ENCODE peak calls at places on chromosome 11, in five cellular contexts. C is left lung, Y is adipocyte, R is Karpas-422, Z is esophagus squamous epithelium. Q is an unnamed sample. For H3K9me3, the result is how much of the 10 kb centered on the place peaks cover.

GRCh38 chr11:58318532-58318931 is 40.3 kb downstream of the OR5B17 start:
- DNase-seq in R (no peak), C (no peak), Y (no peak), Z (no peak), Q (no peak)

GRCh38 chr11:109421981-109422590 is at the start of gene C11orf87:
- DNase-seq in R (no peak), Z (no peak), Y (peak), C (peak), Q (no peak)

GRCh38 chr11:66172146-66172545 is 96.3 kb upstream of the RAB1B start:
- DNase-seq in C (no peak), R (no peak), Z (no peak), Y (peak), Q (no peak)

GRCh38 chr11:112017538-112017937 is 7.7 kb upstream of the DLAT start:
- DNase-seq in R (no peak), C (no peak), Z (no peak), Y (peak), Q (no peak)

GRCh38 chr11:9573054-9573774 is at the start of gene WEE1:
- DNase-seq in R (peak), Z (peak), Y (peak), C (peak), Q (peak)

GRCh38 chr11:3810951-3811350 is 2.6 kb downstream of the PGAP2 start:
- DNase-seq in Y (no peak), C (no peak), R (no peak), Z (no peak), Q (no peak)

GRCh38 chr11:92869716-92870115 is 99.7 kb upstream of the MTNR1B start:
- DNase-seq in Z (no peak), R (no peak), C (no peak), Y (no peak), Q (no peak)

GRCh38 chr11:111911563-111912401 is at the start of gene CRYAB:
- DNase-seq in Z (no peak), Y (peak), C (no peak), R (no peak), Q (no peak)

GRCh38 chr11:117875397-117876048 is 935 bp downstream of the FXYD6 start:
- DNase-seq in C (no peak), Y (no peak), Z (no peak), R (no peak), Q (no peak)

GRCh38 chr11:110818032-110818687 is 105.9 kb upstream of the ARHGAP20 start:
- DNase-seq in Z (no peak), Y (peak), R (no peak), C (no peak), Q (no peak)

GRCh38 chr11:79122759-79123158 is 318.1 kb downstream of the TENM4 start:
- DNase-seq in C (no peak), Z (no peak), Y (no peak), R (no peak), Q (no peak)

GRCh38 chr11:111540921-111541208 is 345 bp downstream of the LAYN start:
- DNase-seq in C (no peak), Y (no peak), Z (no peak), R (no peak), Q (no peak)

GRCh38 chr11:42906226-42906625 is 405.6 kb upstream of the API5 start:
- DNase-seq in Z (no peak), Y (no peak), R (no peak), C (no peak), Q (no peak)

GRCh38 chr11:114065094-114065493 is 5.6 kb downstream of the ZBTB16 start:
- DNase-seq in R (no peak), Y (no peak), Z (no peak), C (no peak), Q (no peak)

GRCh38 chr11:92739020-92739419 is 230.4 kb upstream of the MTNR1B start:
- DNase-seq in C (no peak), R (no peak), Z (no peak), Y (peak), Q (no peak)

GRCh38 chr11:78351193-78351592 is 66.4 kb downstream of the GAB2 start:
- DNase-seq in Y (no peak), R (no peak), C (no peak), Z (no peak), Q (no peak)

GRCh38 chr11:62875698-62876483 is 4.8 kb upstream of the SLC3A2 start:
- DNase-seq in C (no peak), Z (no peak), Y (no peak), R (peak), Q (no peak)

GRCh38 chr11:134063096-134063495 is 5.8 kb upstream of the JAM3 start:
- DNase-seq in C (no peak), Y (no peak), R (no peak), Z (no peak), Q (no peak)

GRCh38 chr11:73795925-73796632 is 8.4 kb downstream of the MRPL48 start:
- DNase-seq in C (no peak), Y (no peak), Z (no peak), R (no peak), Q (no peak)

GRCh38 chr11:118522571-118523072 is 4.7 kb upstream of the TTC36 start:
- DNase-seq in C (no peak), R (no peak), Y (peak), Z (no peak), Q (no peak)

GRCh38 chr11:64900263-64900678 is 16.7 kb downstream of the ATG2A start:
- DNase-seq in Y (no peak), R (no peak), Z (no peak), C (no peak), Q (peak)

GRCh38 chr11:131668867-131669780 is 298.7 kb downstream of the NTM start:
- DNase-seq in C (no peak), Y (peak), R (peak), Z (no peak), Q (no peak)

GRCh38 chr11:27807594-27807993 is 107.3 kb upstream of the BDNF start:
- DNase-seq in R (no peak), Y (peak), C (no peak), Z (no peak), Q (no peak)

GRCh38 chr11:19281555-19281954 is 40.8 kb upstream of the E2F8 start:
- DNase-seq in Y (no peak), R (no peak), Z (no peak), C (no peak), Q (no peak)

GRCh38 chr11:86952933-86953637 is 2.1 kb downstream of the FZD4 start:
- DNase-seq in R (no peak), C (no peak), Z (no peak), Y (peak), Q (no peak)

GRCh38 chr11:128548655-128549255 is 38.6 kb downstream of the ETS1 start:
- DNase-seq in Z (no peak), C (peak), R (peak), Y (peak), Q (no peak)

GRCh38 chr11:131240421-131240820 is 130.0 kb upstream of the NTM start:
- DNase-seq in Y (no peak), C (no peak), Z (no peak), R (no peak), Q (no peak)

GRCh38 chr11:44108260-44108659 is 12.8 kb downstream of the EXT2 start:
- DNase-seq in C (no peak), Z (no peak), Y (no peak), R (no peak), Q (no peak)
- H3K9me3 ChIP-seq in C (under half), Z (under half), Y (under half), R (under half), Q (under half)

DNA sequence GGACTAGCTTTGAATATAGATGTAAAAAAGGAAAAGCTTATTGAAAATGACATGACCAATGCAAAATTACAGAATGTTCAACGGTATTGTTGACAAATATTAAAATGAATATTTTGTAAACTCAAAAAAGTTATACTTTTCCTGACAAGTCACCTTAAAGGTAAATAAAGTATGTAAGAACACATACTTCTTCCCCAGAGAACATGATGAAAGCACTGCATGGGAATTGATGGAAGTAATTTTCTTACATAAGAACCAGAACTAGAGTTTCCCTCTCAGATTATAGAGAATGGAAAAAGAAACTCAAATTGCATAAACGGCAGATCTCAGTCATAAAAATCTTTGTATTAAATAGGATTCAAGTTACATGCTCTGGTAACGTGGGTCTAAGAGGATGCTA is at the start of gene OR4P4:
- DNase-seq in C (no peak), Z (no peak), Y (no peak), R (no peak), Q (no peak)
- H3K9me3 ChIP-seq in C (under half), Z (under half), Y (under half), R (under half), Q (under half)

GRCh38 chr11:45779602-45780001 is 25.3 kb upstream of the SLC35C1 start:
- DNase-seq in R (no peak), Y (no peak), C (no peak), Z (no peak), Q (no peak)
- H3K9me3 ChIP-seq in R (under half), Y (under half), C (under half), Z (under half), Q (under half)

GRCh38 chr11:76048763-76049162 is 157.5 kb downstream of the WNT11 start:
- DNase-seq in C (no peak), Z (no peak), Y (no peak), R (peak), Q (no peak)

GRCh38 chr11:76049506-76049905 is 156.8 kb downstream of the WNT11 start:
- DNase-seq in C (no peak), Z (no peak), Y (peak), R (no peak), Q (no peak)

GRCh38 chr11:76047766-76048165 is 158.5 kb downstream of the WNT11 start:
- DNase-seq in R (no peak), C (no peak), Y (peak), Z (no peak), Q (no peak)

GRCh38 chr11:76044750-76045320 is 161.5 kb downstream of the WNT11 start:
- DNase-seq in Z (no peak), R (no peak), C (no peak), Y (no peak), Q (no peak)

DNA sequence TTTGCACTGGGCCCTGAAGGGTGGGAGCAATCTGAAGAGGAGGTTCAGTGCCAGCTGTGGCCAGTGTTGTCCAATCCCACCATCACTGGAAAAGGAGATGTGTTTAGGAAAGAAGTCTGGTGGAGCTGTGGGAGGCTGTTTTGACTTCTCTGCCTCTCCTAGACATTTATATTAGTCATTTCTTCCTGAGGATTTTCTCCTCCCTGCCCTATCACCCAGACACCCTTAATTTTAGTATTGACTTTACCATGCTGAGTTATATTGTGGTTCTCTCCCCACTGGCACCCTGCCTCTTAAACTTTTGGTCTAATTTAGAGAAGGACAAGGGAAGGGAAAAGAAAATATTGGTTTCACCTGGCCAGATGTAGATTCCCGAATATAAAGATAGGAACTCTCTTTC is 159.1 kb downstream of the WNT11 start:
- DNase-seq in C (no peak), Z (no peak), R (no peak), Y (peak), Q (no peak)
- H3K9me3 ChIP-seq in C (under half), Z (under half), R (under half), Y (under half), Q (under half)

GRCh38 chr11:94183886-94184264 is 55.2 kb downstream of the PANX1 start:
- DNase-seq in C (peak), Y (peak), Z (no peak), R (peak), Q (no peak)
- H3K9me3 ChIP-seq in C (under half), Y (under half), Z (under half), R (under half), Q (under half)

GRCh38 chr11:1108246-1108900 is 33.7 kb downstream of the MUC2 start:
- DNase-seq in Z (no peak), R (no peak), Y (no peak), C (peak), Q (no peak)
- H3K9me3 ChIP-seq in Z (under half), R (under half), Y (under half), C (under half), Q (under half)

DNA sequence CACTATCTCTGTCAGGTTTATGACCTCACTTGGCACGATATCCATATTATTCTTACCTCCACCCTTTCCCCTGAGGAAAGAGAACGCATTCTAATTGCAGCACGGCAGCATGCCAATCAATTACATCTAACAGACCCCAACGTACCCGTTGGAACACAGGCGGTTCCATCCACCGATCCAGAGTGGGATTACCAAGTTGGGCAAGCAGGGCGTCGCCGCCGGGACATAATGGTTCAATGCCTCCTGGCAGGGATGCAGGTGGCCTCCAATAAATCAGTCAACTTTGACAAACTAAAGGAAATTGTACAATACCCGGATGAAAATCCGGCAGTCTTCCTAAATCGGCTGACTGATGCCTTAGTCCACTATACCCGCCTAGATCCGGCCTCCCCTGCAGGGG is 12.1 kb upstream of the OR56A3 start:
- DNase-seq in Z (no peak), R (no peak), Y (no peak), C (no peak), Q (no peak)
- H3K9me3 ChIP-seq in Z (under half), R (under half), Y (under half), C (under half), Q (under half)

DNA sequence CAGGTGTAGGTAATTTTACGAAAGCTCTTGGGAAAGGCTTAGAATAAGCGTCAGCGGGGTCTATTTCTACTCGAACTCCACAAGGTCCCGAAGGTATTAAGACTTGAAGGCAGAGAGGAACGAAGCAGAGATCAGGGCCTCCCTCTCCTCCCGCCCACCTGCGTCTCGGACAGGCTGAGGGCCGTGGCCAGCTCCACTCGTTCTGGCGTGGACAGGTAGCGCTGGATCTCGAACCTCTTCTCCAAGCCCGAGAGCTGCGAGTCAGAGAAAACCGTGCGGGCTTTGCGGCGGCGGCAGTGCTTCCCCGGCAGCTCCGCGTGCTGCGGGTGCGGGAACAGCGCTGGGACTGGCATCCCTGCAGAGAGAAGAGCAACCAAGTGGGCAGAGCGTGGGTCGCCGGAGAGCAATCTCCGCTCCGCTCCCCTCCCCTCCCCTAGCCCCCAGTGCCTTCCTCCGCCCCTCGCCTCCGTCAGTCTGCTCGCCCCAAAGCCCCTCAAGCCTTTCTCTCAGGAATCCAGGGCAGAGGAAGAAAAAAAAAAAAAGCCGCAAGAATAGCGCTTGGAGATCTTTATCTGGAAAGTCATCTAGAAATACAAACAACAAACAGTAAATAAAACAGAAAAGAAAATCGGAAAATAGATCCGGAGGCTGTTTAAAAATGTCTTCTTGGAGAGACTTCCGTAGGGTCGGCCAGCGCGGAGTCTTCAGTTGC is 2.4 kb downstream of the BSX start:
- DNase-seq in C (no peak), R (no peak), Y (no peak), Z (no peak), Q (no peak)
- H3K9me3 ChIP-seq in C (under half), R (under half), Y (under half), Z (under half), Q (under half)

DNA sequence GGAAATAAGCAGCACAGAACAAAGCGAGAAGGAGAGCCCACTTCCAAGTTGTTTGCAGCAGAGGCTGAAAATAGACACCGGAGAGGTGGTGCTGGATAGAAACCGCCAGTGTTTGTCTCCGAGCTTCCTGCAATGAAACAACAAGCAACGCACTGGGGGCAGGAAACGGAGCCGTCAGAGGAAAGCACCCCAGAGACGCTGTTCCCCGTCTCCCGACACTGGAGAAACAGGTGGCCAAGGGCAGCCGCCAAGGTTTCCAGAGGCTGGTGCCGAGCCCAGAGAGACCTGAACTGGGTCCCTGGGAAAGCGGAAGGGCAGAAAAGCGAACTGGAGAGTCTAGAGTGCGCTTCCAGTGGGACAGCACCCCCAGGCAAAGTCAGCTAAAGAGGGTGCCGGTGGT is 406.6 kb downstream of the SHANK2 start:
- DNase-seq in Z (no peak), C (no peak), R (no peak), Y (no peak), Q (no peak)
- H3K9me3 ChIP-seq in Z (under half), C (under half), R (under half), Y (under half), Q (under half)